ENCODE peak calls at places on chromosomes 11 and 22, in ten cellular contexts. J is CD8-positive, alpha-beta T cell; X is substantia nigra; Z is uterus; P is HCT116; H is tibial artery; K is sigmoid colon; D is A673; U is dorsolateral prefrontal cortex; G is tibial nerve. L is an unnamed sample.

GRCh38 chr22:26768986-26769385 is 111.6 kb downstream of the MIAT start:
- DNase-seq in H (no peak), X (no peak), G (no peak), Z (no peak), J (no peak), K (no peak), D (peak), P (no peak), U (no peak), L (no peak)

GRCh38 chr11:57476883-57477506 is 16.7 kb downstream of the RTN4RL2 start:
- DNase-seq in G (no peak), P (no peak), X (no peak), H (no peak), J (no peak), U (no peak), K (no peak), Z (no peak), D (no peak), L (peak)

GRCh38 chr11:88175707-88176066 is 444 bp upstream of the RAB38 start:
- DNase-seq in K (no peak), H (no peak), G (no peak), X (no peak), U (no peak), Z (no peak), J (no peak), D (no peak), P (no peak), L (no peak)

GRCh38 chr22:42919199-42919598 is 62.1 kb upstream of the ARFGAP3 start:
- DNase-seq in X (no peak), P (peak), K (peak), D (peak), Z (no peak), G (no peak), H (no peak), J (no peak), U (no peak), L (peak)

GRCh38 chr11:19218216-19218615 is 16.4 kb upstream of the CSRP3 start:
- DNase-seq in X (no peak), U (no peak), H (no peak), J (no peak), K (no peak), Z (no peak), G (no peak), D (no peak), P (no peak), L (no peak)

GRCh38 chr22:30822216-30823014 is 127.7 kb downstream of the OSBP2 start:
- DNase-seq in U (no peak), J (no peak), P (no peak), G (no peak), K (no peak), Z (no peak), D (no peak), H (no peak), X (no peak), L (peak)

GRCh38 chr22:37943471-37944198 is 9.8 kb downstream of the C22orf23 start:
- DNase-seq in D (no peak), J (no peak), Z (no peak), H (no peak), G (no peak), X (no peak), U (no peak), K (no peak), P (no peak), L (no peak)

GRCh38 chr11:58152776-58153175 is 27.4 kb upstream of the OR9I1 start:
- DNase-seq in X (no peak), D (peak), P (no peak), K (no peak), U (peak), J (no peak), Z (no peak), G (no peak), H (no peak), L (no peak)

GRCh38 chr11:117593065-117593464 is 204.0 kb downstream of the DSCAML1 start:
- DNase-seq in X (no peak), P (no peak), U (no peak), H (no peak), Z (no peak), K (no peak), J (no peak), G (no peak), D (no peak), L (no peak)

GRCh38 chr11:18352581-18352980 is 30.2 kb downstream of the GTF2H1 start:
- DNase-seq in Z (no peak), D (no peak), X (no peak), U (no peak), G (no peak), H (no peak), J (no peak), P (no peak), K (no peak), L (no peak)

GRCh38 chr11:123054301-123055065 is 7.5 kb downstream of the HSPA8 start:
- DNase-seq in X (no peak), H (no peak), D (peak), Z (no peak), G (no peak), K (no peak), J (no peak), P (peak), U (no peak), L (peak)

GRCh38 chr11:2777396-2777795 is 77.6 kb upstream of the KCNQ1OT1 start:
- DNase-seq in H (no peak), P (no peak), K (peak), G (peak), D (no peak), Z (no peak), U (no peak), X (no peak), J (no peak), L (peak)

GRCh38 chr11:67600324-67601029 is 6.3 kb upstream of the NDUFV1 start:
- DNase-seq in P (no peak), U (no peak), J (no peak), Z (no peak), D (no peak), G (no peak), X (no peak), K (no peak), H (no peak), L (no peak)

GRCh38 chr22:43796567-43796966 is 15.5 kb downstream of the EFCAB6 start:
- DNase-seq in H (no peak), G (no peak), K (no peak), P (peak), J (no peak), Z (no peak), D (peak), U (no peak), X (no peak), L (no peak)

GRCh38 chr11:46345881-46346484 is 1.3 kb upstream of the DGKZ start:
- DNase-seq in Z (no peak), G (no peak), U (no peak), J (no peak), H (no peak), K (no peak), X (no peak), P (no peak), D (no peak), L (peak)

GRCh38 chr11:46345131-46345597 is 2.1 kb upstream of the DGKZ start:
- DNase-seq in D (no peak), X (no peak), H (peak), P (no peak), J (no peak), U (no peak), K (no peak), Z (no peak), G (no peak), L (peak)

GRCh38 chr11:46347637-46348311 is 511 bp downstream of the DGKZ start:
- DNase-seq in K (peak), D (no peak), G (no peak), J (no peak), U (no peak), X (no peak), P (no peak), H (no peak), Z (peak), L (peak)

GRCh38 chr11:46348566-46348981 is 1.3 kb downstream of the DGKZ start:
- DNase-seq in X (no peak), P (no peak), Z (no peak), H (no peak), D (no peak), J (no peak), U (no peak), G (no peak), K (no peak), L (peak)

DNA sequence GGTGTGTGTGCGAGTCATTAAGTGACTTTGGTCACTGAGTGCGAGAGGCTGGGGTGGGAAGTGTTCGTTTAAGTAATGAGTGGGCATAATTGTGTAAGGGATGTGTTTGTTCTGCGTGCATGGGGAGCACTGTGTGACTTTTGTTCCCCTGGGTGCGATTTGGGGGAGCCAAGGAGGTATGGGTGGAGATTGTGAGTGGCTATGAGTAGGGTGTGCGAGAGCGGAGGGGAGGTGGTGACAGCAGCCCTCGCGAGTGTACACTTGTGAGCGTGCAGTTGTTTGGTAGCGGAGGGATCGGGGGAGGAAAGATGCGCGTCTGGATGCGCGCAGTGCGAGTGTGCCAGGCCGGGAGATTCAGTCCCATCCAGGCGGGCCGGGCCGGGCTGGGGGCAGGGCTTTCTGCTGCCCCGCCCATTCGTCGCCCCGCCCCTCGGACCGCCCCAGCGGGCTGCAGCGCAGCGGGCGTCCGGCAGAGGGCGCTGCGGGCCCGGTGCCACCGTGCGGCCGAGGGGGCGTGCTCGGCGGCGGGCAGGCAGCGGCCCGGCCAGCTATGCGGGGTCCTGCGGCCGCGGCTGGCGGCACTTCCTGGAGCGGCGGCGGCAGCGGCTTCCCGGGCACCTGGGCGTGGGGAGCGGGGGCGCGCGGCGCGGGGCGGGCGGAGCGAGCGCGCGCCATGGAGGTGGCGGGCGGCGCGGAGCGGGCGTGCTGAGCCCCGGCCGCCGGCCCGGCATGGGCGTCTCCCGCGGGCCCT is at the start of gene DGKZ:
- DNase-seq in G (peak), U (peak), X (peak), P (peak), K (peak), H (peak), Z (peak), D (peak), J (peak), L (peak)
- H3K27ac ChIP-seq in G (peak), U (peak), X (peak), P (peak), K (peak), H (peak), Z (peak), D (peak), J (peak), L (no peak)

GRCh38 chr11:121929581-121929980 is 186.4 kb downstream of the BLID start:
- DNase-seq in U (peak), X (no peak), P (no peak), K (no peak), H (no peak), G (no peak), J (no peak), Z (peak), D (peak), L (peak)

GRCh38 chr11:121927359-121927758 is 188.7 kb downstream of the BLID start:
- DNase-seq in G (no peak), U (no peak), Z (no peak), J (no peak), D (peak), X (no peak), H (no peak), P (no peak), K (no peak), L (no peak)

GRCh38 chr11:121927789-121928188 is 188.2 kb downstream of the BLID start:
- DNase-seq in U (no peak), P (no peak), G (no peak), H (no peak), Z (no peak), X (no peak), D (no peak), J (no peak), K (no peak), L (no peak)

GRCh38 chr11:121930004-121930965 is 185.7 kb downstream of the BLID start:
- DNase-seq in G (no peak), H (no peak), K (no peak), J (no peak), P (no peak), Z (no peak), U (no peak), X (no peak), D (peak), L (no peak)

DNA sequence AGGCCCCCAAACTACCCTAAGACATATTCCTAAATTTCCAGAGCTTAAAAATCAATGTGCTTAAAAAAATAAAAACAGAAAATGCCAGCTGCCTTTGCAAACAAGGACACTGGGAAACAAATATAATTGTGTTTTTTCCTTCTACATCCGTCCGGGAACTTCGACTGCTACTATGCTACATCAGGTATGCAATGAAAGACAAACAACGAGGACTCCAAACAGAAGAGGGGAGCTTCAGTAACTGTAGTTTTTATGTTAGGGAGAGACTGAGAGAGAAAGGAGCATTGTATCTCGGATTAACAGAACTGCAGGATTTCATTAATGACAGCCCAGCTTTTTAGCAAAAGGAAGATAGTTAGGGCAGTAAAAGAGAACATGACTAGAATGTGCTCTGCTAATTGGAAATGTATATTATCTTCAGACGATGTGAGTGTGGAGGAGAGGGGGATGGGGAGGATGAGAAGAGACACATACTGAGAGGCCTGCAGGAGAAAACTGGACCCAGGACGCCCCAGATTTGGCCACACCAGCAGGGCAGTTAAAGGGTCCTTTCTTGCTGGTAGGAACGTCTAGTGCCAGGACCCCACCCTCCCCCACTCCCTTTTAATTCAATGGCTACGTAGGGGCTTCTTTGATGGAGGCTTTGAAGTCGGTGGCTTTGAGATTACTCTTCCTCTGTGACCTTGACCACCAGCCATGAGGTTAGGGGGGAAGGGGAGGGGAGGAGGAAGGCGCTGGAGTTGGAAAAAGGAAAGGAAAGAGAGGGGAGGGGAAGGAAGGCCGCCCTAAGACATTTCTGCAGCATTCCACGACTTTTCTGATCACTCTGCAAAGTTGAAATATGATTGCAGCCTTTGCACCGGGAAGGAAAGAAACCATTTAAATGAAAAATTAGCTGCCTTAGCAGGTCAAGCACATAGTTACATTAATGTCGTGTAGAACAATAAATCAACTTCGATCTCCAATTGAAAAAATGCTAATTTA is 187.1 kb downstream of the BLID start:
- DNase-seq in D (peak), P (no peak), G (no peak), Z (no peak), H (no peak), X (no peak), K (no peak), U (no peak), J (no peak), L (no peak)
- H3K27ac ChIP-seq in D (peak), P (no peak), G (peak), Z (no peak), H (peak), X (peak), K (no peak), U (peak), J (no peak), L (no peak)

DNA sequence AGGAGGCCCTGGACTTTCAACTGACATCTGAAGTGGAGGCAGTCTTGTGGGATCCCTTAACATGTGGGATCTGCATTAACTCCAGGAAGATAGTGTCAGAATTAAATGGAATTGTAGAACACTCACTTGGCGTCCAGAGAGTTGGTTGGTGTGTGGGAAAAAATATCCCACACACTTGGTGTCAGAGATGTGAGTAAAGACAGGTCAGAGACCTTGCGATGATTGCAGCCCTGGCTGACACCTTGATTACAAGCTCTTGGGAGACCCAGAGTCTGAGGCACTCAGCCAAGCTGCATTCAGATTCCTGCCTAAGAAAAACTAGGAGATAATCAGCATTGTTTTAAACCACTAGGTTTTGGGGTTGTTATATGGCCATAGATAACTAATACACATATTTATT is 7.2 kb upstream of the TPCN2 start:
- DNase-seq in D (no peak), J (no peak), H (no peak), G (no peak), X (no peak), Z (no peak), P (no peak), U (no peak), K (no peak), L (peak)
- H3K27ac ChIP-seq in D (no peak), J (no peak), H (no peak), G (no peak), X (no peak), Z (peak), P (no peak), U (no peak), K (no peak), L (peak)

GRCh38 chr11:61762216-61762615 is 9.8 kb downstream of the MYRF start:
- DNase-seq in H (no peak), K (no peak), J (no peak), X (no peak), U (no peak), G (no peak), P (no peak), Z (no peak), D (no peak), L (no peak)
- H3K27ac ChIP-seq in H (no peak), K (no peak), J (no peak), X (peak), U (peak), G (no peak), P (no peak), Z (peak), D (no peak), L (no peak)

GRCh38 chr22:29773233-29773632 is 6.1 kb downstream of the UQCR10 start:
- DNase-seq in G (no peak), Z (no peak), X (no peak), J (no peak), U (no peak), H (no peak), P (peak), D (no peak), K (no peak), L (peak)
- H3K27ac ChIP-seq in G (no peak), Z (no peak), X (no peak), J (no peak), U (no peak), H (no peak), P (peak), D (no peak), K (peak), L (peak)

GRCh38 chr11:93234602-93235207 is 36.9 kb upstream of the SLC36A4 start:
- DNase-seq in J (peak), P (peak), G (peak), H (peak), U (peak), D (peak), K (peak), X (peak), Z (peak), L (peak)

GRCh38 chr11:93238956-93239355 is 41.2 kb upstream of the SLC36A4 start:
- DNase-seq in G (no peak), H (no peak), K (no peak), Z (no peak), P (no peak), D (no peak), U (no peak), X (no peak), J (no peak), L (no peak)

DNA sequence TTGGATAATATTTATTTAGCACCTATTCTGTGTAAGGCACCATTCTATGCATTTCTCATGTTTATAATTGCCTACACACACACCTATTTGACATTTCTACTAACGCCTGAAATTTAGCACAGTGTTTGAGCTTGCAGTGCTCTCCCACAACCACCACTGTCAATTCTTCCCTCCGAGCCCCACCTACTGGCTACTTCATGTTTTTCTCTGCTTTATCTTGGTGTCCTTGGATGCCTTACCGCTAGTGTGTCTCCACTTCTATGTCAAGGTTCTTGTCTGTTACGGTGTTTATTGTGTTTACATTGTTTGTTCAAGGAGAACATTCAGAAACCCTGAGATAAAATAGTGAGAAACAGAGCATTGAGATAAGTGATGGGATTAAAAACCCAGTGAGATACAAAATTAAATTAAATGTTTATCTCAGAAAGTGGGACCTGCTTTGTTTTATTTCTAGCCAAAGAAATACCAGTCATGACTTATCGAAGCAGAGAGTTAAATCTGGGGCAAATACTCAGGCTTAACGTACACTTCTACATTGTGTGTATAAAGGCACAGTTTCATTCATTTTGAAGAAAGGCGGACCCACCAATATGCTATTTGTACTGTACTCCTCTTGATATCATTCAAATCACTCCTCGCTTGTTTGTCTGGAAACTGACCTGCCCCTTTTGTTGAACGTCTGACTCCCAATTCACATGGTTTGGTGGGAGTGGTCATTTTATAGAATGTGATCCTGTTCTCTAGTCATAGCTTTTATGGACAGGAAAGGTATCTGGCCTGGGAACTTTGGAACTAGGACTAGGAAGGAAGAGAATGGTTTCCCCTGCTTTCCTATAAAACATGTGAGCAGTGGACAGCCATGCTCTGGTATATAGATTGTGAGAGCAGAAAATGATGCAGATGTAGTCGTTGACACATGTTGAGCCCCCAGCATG is 39.2 kb upstream of the SLC36A4 start:
- DNase-seq in Z (no peak), X (no peak), J (no peak), G (no peak), H (no peak), U (no peak), P (peak), K (no peak), D (peak), L (no peak)
- H3K27ac ChIP-seq in Z (no peak), X (no peak), J (no peak), G (no peak), H (no peak), U (no peak), P (no peak), K (no peak), D (no peak), L (no peak)